ENCODE peak calls at places on chromosomes 12 and 14, in nine cellular contexts. W, C, J, L, M, K, Z, I and P are unnamed samples.

GRCh38 chr14:49598182-49598478 is 610 bp upstream of the LRR1 start:
- DNase-seq in K (no peak), Z (no peak), I (no peak), J (no peak), M (no peak), L (no peak), W (no peak), C (no peak), P (no peak)

GRCh38 chr14:86574778-86575129 is 1044.8 kb downstream of the FLRT2 start:
- DNase-seq in M (no peak), L (no peak), I (no peak), J (no peak), W (no peak), K (no peak), C (no peak), Z (no peak), P (no peak)

GRCh38 chr14:57389646-57390036 is 745 bp upstream of the NAA30 start:
- DNase-seq in W (no peak), L (no peak), C (no peak), K (no peak), Z (peak; percentile 7), I (no peak), J (no peak), M (peak; percentile 2), P (no peak)

GRCh38 chr14:77157716-77158115 is 16.1 kb upstream of the ZDHHC22 start:
- DNase-seq in M (no peak), C (no peak), W (no peak), Z (no peak), I (no peak), J (no peak), K (no peak), L (no peak), P (no peak)

GRCh38 chr14:45867046-45867894 is 614.3 kb upstream of the MIS18BP1 start:
- DNase-seq in W (no peak), M (no peak), I (no peak), Z (no peak), J (no peak), C (no peak), K (no peak), L (no peak), P (no peak)

GRCh38 chr14:101898416-101898815 is 66.0 kb upstream of the DYNC1H1 start:
- DNase-seq in Z (no peak), C (no peak), J (no peak), W (no peak), I (no peak), K (no peak), M (no peak), L (no peak), P (no peak)

GRCh38 chr12:66550626-66551025 is 128.2 kb downstream of the GRIP1 start:
- DNase-seq in W (no peak), M (no peak), Z (no peak), C (no peak), J (no peak), I (no peak), L (no peak), K (no peak), P (no peak)

GRCh38 chr12:92356405-92356804 is 210.8 kb upstream of the BTG1 start:
- DNase-seq in W (peak; percentile 39), M (no peak), C (no peak), J (no peak), I (no peak), Z (no peak), K (no peak), L (no peak), P (no peak)

GRCh38 chr12:12180136-12180535 is 86.7 kb downstream of the LRP6 start:
- DNase-seq in I (no peak), K (no peak), Z (no peak), M (no peak), J (no peak), W (no peak), L (no peak), C (no peak), P (no peak)

GRCh38 chr12:40515041-40515825 is 177.0 kb upstream of the CNTN1 start:
- DNase-seq in Z (no peak), I (no peak), J (no peak), C (no peak), K (no peak), M (no peak), W (no peak), L (no peak), P (peak; percentile 20)

GRCh38 chr12:93317227-93317626 is 60.5 kb upstream of the NUDT4 start:
- DNase-seq in J (no peak), L (no peak), I (no peak), W (no peak), Z (no peak), M (no peak), C (no peak), K (no peak), P (no peak)

GRCh38 chr14:105889666-105890473 is 363.5 kb downstream of the TMEM121 start:
- DNase-seq in W (no peak), C (no peak), J (no peak), M (no peak), I (peak; percentile 8), L (no peak), Z (no peak), K (peak; percentile 5), P (no peak)

GRCh38 chr14:98708555-98708954 is 563.4 kb downstream of the BCL11B start:
- DNase-seq in C (no peak), L (no peak), J (no peak), W (no peak), K (no peak), M (no peak), I (no peak), Z (no peak), P (no peak)